ENCODE peak calls at places on chromosomes 6 and 20, in seven cellular contexts. L, H, P, S, V, O and A are unnamed samples.
A peak's percentile ranks its signal among the peaks of the same experiment; 100 is the strongest.

GRCh38 chr6:167424060-167424673 is 99.3 kb downstream of the TTLL2 start:
- DNase-seq in H (no peak), L (no peak), V (no peak), P (no peak), S (no peak), O (peak; percentile 34), A (no peak)

GRCh38 chr6:71410681-71411080 is 122.1 kb downstream of the OGFRL1 start:
- DNase-seq in V (no peak), L (no peak), O (no peak), P (no peak), S (no peak), H (peak; percentile 83), A (no peak)

GRCh38 chr6:109766167-109766566 is 75.1 kb downstream of the FIG4 start:
- DNase-seq in O (no peak), P (no peak), S (no peak), V (no peak), L (no peak), H (no peak), A (no peak)

GRCh38 chr6:152648090-152648489 is 10.9 kb upstream of the SYNE1 start:
- DNase-seq in O (no peak), L (no peak), S (no peak), H (peak; percentile 30), V (no peak), P (no peak), A (no peak)

GRCh38 chr6:33974471-33974870 is 170.7 kb upstream of the MLN start:
- DNase-seq in O (no peak), L (no peak), P (no peak), V (no peak), H (no peak), S (no peak), A (no peak)

GRCh38 chr20:51966296-51966971 is 164.1 kb upstream of the SALL4 start:
- DNase-seq in H (peak; percentile 86), L (peak; percentile 56), V (peak; percentile 81), O (peak; percentile 62), P (no peak), S (no peak), A (no peak)

GRCh38 chr6:168906251-168906845 is 347.3 kb downstream of the THBS2 start:
- DNase-seq in H (no peak), L (no peak), V (no peak), P (no peak), O (no peak), S (no peak), A (no peak)

GRCh38 chr6:108565893-108566292 is 5.2 kb downstream of the FOXO3 start:
- DNase-seq in L (peak; percentile 94), S (no peak), P (no peak), V (no peak), O (peak; percentile 79), H (peak; percentile 75), A (no peak)

GRCh38 chr20:8388146-8388545 is 256.1 kb downstream of the PLCB1 start:
- DNase-seq in L (no peak), O (no peak), H (peak; percentile 28), P (no peak), S (peak; percentile 29), V (no peak), A (no peak)

GRCh38 chr20:60057866-60058807 is 99.9 kb downstream of the CDH26 start:
- DNase-seq in O (peak; percentile 67), S (no peak), L (peak; percentile 100), V (no peak), H (peak; percentile 47), P (no peak), A (no peak)

GRCh38 chr20:51156041-51156795 is 133.3 kb upstream of the KCNG1 start:
- DNase-seq in O (peak; percentile 61), L (no peak), H (peak; percentile 77), V (no peak), P (peak; percentile 26), S (no peak), A (no peak)

GRCh38 chr6:82015043-82015442 is 232.5 kb downstream of the IBTK start:
- DNase-seq in P (no peak), H (no peak), S (no peak), V (no peak), O (no peak), L (peak; percentile 51), A (no peak)

GRCh38 chr6:15503346-15503680 is 159.5 kb downstream of the DTNBP1 start:
- DNase-seq in S (no peak), V (no peak), H (no peak), P (no peak), O (no peak), L (no peak), A (no peak)

GRCh38 chr6:15504581-15505350 is 158.1 kb downstream of the DTNBP1 start:
- DNase-seq in O (peak; percentile 77), H (peak; percentile 99), L (no peak), V (no peak), S (peak; percentile 93), P (peak; percentile 97), A (peak; percentile 91)

GRCh38 chr6:15502451-15503345 is 160.1 kb downstream of the DTNBP1 start:
- DNase-seq in L (no peak), H (no peak), S (no peak), P (no peak), V (no peak), O (no peak), A (no peak)

GRCh38 chr6:15505463-15505918 is 157.3 kb downstream of the DTNBP1 start:
- DNase-seq in L (no peak), O (no peak), V (no peak), H (no peak), P (no peak), S (no peak), A (no peak)

DNA sequence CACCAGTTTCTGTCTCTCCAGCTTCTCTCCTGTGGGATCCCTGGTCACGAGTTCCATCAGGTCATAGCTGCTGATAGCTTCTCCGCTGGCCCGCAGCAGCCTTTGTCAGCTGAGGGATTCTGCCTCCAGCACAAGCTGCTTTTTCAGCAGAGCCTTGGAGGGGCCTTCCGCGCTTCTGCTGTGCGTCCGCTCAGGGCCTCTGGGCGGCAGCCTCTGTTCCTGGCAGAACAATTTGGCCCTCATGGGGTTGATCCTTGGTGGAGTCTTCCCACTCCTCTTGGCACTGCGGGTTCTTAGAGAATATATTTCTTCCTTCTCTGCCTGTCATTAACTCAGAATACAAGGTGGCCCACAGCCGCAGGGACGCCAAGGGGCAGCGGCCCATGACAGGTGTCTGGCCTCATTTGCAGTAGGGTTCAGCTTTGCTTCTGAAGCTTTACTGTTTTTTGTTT is 158.8 kb downstream of the DTNBP1 start:
- DNase-seq in V (no peak), O (peak; percentile 74), P (no peak), L (no peak), H (peak; percentile 72), S (no peak), A (no peak)
- H3K4me3 ChIP-seq in V (no peak overlapping the region), O (peak overlapping the region; percentile 36), P (peak overlapping the region; percentile 37), L (no peak overlapping the region), H (no peak overlapping the region), S (no peak overlapping the region), A (no peak overlapping the region)

GRCh38 chr6:112318505-112318904 is 28.6 kb upstream of the RFPL4B start:
- DNase-seq in O (no peak), H (no peak), P (no peak), S (no peak), V (no peak), L (no peak), A (no peak)
- TF ChIP-seq CTCF in O (no peak), H (no peak), P (no peak), S (no peak), V (no peak), L (no peak), A (no peak)

GRCh38 chr6:45587229-45588060 is 209.7 kb upstream of the SUPT3H start:
- DNase-seq in S (no peak), O (no peak), V (no peak), H (no peak), L (no peak), P (no peak), A (no peak)

GRCh38 chr6:45590225-45590624 is 212.5 kb upstream of the SUPT3H start:
- DNase-seq in L (no peak), S (peak; percentile 89), V (no peak), H (peak; percentile 76), P (peak; percentile 63), O (no peak), A (peak; percentile 91)

GRCh38 chr6:45584127-45584526 is 206.4 kb upstream of the SUPT3H start:
- DNase-seq in S (no peak), P (no peak), V (no peak), H (no peak), L (no peak), O (no peak), A (no peak)

GRCh38 chr6:45589367-45589766 is 211.6 kb upstream of the SUPT3H start:
- DNase-seq in O (no peak), S (no peak), H (no peak), V (no peak), L (no peak), P (no peak), A (no peak)

GRCh38 chr6:45586216-45587171 is 208.8 kb upstream of the SUPT3H start:
- DNase-seq in O (no peak), P (no peak), V (no peak), L (peak; percentile 23), H (no peak), S (no peak), A (no peak)
- H3K4me3 ChIP-seq in O (no peak overlapping the region), P (no peak overlapping the region), V (no peak overlapping the region), L (no peak overlapping the region), H (no peak overlapping the region), S (no peak overlapping the region), A (no peak overlapping the region)

GRCh38 chr20:17674722-17675518 is 7.1 kb downstream of the RRBP1 start:
- DNase-seq in S (no peak), L (no peak), O (no peak), V (no peak), H (peak; percentile 71), P (peak; percentile 37), A (no peak)
- TF ChIP-seq CTCF in S (no peak), L (no peak), O (no peak), V (no peak), H (no peak), P (no peak), A (no peak)

GRCh38 chr20:10665027-10665561 is 8.7 kb downstream of the JAG1 start:
- DNase-seq in L (no peak), V (no peak), S (no peak), H (peak; percentile 68), P (no peak), O (no peak), A (no peak)

GRCh38 chr20:10667560-10668167 is 6.1 kb downstream of the JAG1 start:
- DNase-seq in H (no peak), L (no peak), P (no peak), O (peak; percentile 9), S (no peak), V (no peak), A (no peak)

GRCh38 chr20:10667077-10667401 is 6.8 kb downstream of the JAG1 start:
- DNase-seq in L (no peak), S (no peak), H (no peak), P (no peak), V (no peak), O (peak; percentile 73), A (no peak)

GRCh38 chr20:10666221-10667076 is 7.3 kb downstream of the JAG1 start:
- DNase-seq in O (peak; percentile 57), L (no peak), V (no peak), S (no peak), H (no peak), P (no peak), A (no peak)

GRCh38 chr20:10665791-10666190 is 8.0 kb downstream of the JAG1 start:
- DNase-seq in S (no peak), O (no peak), P (no peak), L (no peak), V (no peak), H (peak; percentile 62), A (no peak)
- H3K4me3 ChIP-seq in S (no peak overlapping the region), O (no peak overlapping the region), P (no peak overlapping the region), L (no peak overlapping the region), V (no peak overlapping the region), H (no peak overlapping the region), A (no peak overlapping the region)